ENCODE peak calls at places on chromosomes 4 and X, in four cellular contexts. I is PC-3, B is glutamatergic neuron, Z is ovary. D is an unnamed sample.

GRCh38 chr4:3765271-3766206 is 646 bp upstream of the ADRA2C start:
- DNase-seq in I (peak), B (peak), Z (no peak), D (peak)

GRCh38 chr4:92235741-92236140 is 68.0 kb upstream of the GRID2 start:
- DNase-seq in I (peak), B (no peak), Z (no peak), D (no peak)

GRCh38 chr4:64682481-64682880 is 273.2 kb upstream of the TECRL start:
- DNase-seq in I (peak), B (no peak), Z (no peak), D (no peak)

GRCh38 chr4:156505341-156505955 is 466.2 kb downstream of the PDGFC start:
- DNase-seq in I (no peak), B (peak), Z (no peak), D (no peak)

GRCh38 chrX:155070975-155071693 is at the start of the genes BRCC3, CMC4 and MTCP1:
- DNase-seq in I (peak), B (peak), Z (peak), D (peak)

GRCh38 chrX:30561191-30561590 is 16.4 kb downstream of the TASL start:
- DNase-seq in I (no peak), B (no peak), Z (no peak), D (no peak)

GRCh38 chr4:152928286-152928685 is 7.8 kb upstream of the FHDC1 start:
- DNase-seq in I (no peak), B (no peak), Z (no peak), D (no peak)

GRCh38 chr4:53098681-53099121 is 236.6 kb downstream of the RASL11B start:
- DNase-seq in I (peak), B (no peak), Z (no peak), D (peak)

GRCh38 chr4:40305329-40306193 is 29.6 kb upstream of the CHRNA9 start:
- DNase-seq in I (no peak), B (no peak), Z (no peak), D (no peak)

GRCh38 chr4:119016636-119017035 is 119.0 kb upstream of the MYOZ2 start:
- DNase-seq in I (no peak), B (no peak), Z (no peak), D (no peak)

GRCh38 chr4:8874896-8875680 is 3.4 kb upstream of the HMX1 start:
- DNase-seq in I (no peak), B (no peak), Z (no peak), D (no peak)

GRCh38 chrX:156004256-156004655 is 6.8 kb downstream of the IL9R start:
- DNase-seq in I (no peak), B (no peak), Z (no peak), D (no peak)

GRCh38 chr4:174607792-174608191 is 85.5 kb upstream of the HPGD start:
- DNase-seq in I (no peak), B (no peak), Z (no peak), D (no peak)

GRCh38 chr4:140112576-140112975 is 41.4 kb downstream of the MAML3 start:
- DNase-seq in I (no peak), B (no peak), Z (no peak), D (no peak)

GRCh38 chr4:154779362-154779947 is 1.6 kb upstream of the RBM46 start:
- DNase-seq in I (peak), B (no peak), Z (no peak), D (peak)
- TF ChIP-seq CTCF in I (peak), B (peak), Z (no peak), D (peak)

GRCh38 chrX:7926914-7927258 is 327 bp downstream of the PNPLA4 start:
- DNase-seq in I (no peak), B (no peak), Z (no peak), D (peak)

GRCh38 chrX:7925867-7926472 is 1.2 kb downstream of the PNPLA4 start:
- DNase-seq in I (peak), B (peak), Z (peak), D (peak)

GRCh38 chrX:7921750-7922149 is 5.5 kb downstream of the PNPLA4 start:
- DNase-seq in I (no peak), B (no peak), Z (no peak), D (no peak)

GRCh38 chrX:7926501-7926900 is 712 bp downstream of the PNPLA4 start:
- DNase-seq in I (peak), B (no peak), Z (no peak), D (peak)

DNA sequence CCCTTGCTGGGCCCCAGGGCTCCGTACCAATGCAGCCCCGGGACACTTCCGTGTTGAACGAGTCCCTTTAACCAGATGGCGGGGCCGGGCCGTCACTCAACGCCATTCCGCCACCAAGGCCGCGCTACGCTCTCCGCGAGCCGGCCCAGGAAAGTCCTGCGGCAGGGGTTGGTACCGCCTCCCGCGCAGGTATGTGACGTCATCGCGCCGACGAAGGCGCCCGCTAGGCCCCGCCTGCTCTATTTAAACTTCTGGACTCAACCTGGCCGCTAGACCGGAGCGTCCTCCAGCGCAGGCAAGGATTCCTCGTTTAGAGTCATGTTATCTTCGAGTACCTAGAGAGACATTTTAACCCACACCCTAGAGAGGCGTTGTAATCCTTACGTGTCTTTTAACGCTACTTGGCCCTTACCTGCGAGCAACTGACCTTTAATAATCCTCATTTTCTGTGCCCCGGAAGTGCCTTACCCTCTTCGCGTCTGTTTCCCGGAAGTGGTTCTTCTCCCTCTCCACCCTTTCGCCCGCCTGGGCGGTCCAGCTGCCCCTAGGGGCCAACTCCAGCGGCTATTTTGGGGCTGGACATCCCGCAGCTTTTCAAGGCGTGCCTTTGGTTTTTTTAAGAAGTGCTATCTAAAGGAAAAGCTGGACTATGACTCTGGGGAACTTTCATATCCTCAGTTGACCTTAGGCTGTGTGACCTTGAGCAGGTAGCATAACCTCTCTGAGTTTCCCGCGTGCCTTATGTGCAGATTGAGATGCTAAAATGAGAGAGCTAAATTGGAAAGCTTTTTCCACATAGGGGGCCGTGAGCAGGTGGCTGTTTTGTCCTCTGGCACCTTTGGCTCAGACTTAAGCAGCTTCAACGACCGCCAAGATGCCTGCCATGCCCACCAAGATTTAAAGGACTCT is at the start of gene PNPLA4:
- DNase-seq in I (peak), B (peak), Z (peak), D (peak)
- TF ChIP-seq CTCF in I (no peak), B (peak), Z (no peak), D (no peak)

DNA sequence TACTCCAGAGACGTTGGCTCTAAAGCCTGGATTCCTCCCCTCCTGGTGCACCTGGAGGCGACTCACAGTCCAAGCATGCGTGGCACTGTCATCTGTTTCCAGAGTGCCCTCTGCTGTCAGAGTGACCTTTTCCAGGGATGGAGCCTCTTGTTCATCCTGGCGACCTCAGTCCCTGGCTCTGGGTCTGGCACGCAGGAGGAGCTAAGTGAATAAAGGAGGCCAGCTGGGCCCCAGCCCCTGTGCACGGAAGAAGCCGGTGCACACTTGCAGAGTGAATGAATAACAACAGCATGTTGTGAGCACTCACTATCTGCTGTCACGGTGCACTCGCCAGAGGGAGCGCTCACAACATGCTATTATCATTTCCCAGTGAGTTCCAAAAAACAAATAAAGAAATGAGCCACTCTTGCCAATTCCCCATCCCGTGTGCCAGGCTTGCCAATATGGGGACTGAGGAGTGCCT is 27.8 kb upstream of the PSAPL1 start:
- DNase-seq in I (peak), B (peak), Z (peak), D (peak)
- TF ChIP-seq CTCF in I (peak), B (no peak), Z (peak), D (peak)

GRCh38 chrX:33128048-33128805 is 83.1 kb downstream of the DMD start:
- DNase-seq in I (no peak), B (no peak), Z (no peak), D (no peak)
- TF ChIP-seq CTCF in I (no peak), B (no peak), Z (no peak), D (no peak)

GRCh38 chrX:107450823-107451509 is 1.5 kb downstream of the FRMPD3 start:
- DNase-seq in I (no peak), B (peak), Z (peak), D (no peak)
- TF ChIP-seq CTCF in I (no peak), B (peak), Z (no peak), D (no peak)

DNA sequence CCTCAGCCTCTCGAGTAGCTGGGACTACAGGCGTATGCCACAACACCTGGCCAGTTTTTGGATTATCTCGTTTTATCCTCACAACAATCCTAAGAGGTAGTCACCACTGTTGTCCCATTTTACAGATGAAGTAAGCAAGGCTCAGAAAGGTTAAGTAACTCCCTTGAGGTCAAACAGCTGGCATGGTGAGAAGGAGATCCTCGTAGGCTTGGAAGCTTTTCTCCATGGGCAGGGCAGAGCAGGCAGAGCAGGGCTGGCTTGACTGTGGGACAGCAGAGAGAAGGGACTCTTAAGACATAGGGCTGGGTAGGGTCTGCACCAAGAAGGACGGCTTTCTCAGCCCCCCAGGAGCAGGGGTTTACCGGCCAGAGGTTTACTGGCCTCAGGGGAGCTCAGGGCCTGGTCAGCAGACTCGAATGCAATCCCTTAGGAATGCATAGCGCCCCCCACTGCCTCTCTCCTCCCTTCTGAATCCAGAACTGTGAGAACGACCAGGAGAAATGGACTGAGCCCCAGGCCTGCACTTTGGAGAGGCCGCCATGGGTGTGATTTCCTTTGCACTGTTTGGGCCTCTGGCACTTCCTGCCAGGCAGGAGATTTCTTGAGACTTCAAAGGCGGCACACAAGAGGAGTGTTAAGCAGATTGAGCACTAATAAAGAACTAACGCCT is 14.0 kb upstream of the CDKN2AIP start:
- DNase-seq in I (no peak), B (no peak), Z (no peak), D (no peak)
- TF ChIP-seq CTCF in I (no peak), B (no peak), Z (no peak), D (no peak)

DNA sequence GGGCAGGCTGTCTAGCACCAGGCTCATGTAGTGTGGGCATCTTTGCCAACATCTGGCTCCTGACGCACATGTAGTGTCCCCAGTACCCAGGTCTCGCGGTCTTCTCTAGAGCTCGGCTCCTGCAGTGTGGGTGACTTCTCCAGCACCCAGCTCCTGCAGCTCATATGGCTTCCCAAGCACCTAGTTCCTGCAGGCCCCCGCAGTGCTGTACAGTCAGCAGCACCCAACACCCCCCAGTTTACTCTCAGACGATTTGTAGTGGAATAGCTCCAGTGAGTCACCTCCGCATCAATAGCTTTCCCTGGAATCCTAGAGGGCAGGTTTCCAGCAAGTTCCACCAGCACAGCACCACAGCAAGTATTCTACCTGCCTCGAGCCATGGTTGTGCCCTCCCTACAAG is 30.9 kb downstream of the ZNF41 start:
- DNase-seq in I (peak), B (no peak), Z (no peak), D (no peak)
- TF ChIP-seq CTCF in I (no peak), B (no peak), Z (no peak), D (no peak)